ENCODE peak calls at places on chromosomes 11 and 22, in five cellular contexts. One of them, this sample, is unnamed.

GRCh38 chr11:64789331-64790204 is 11.2 kb upstream of the SF1 start:
- DNase-seq in stomach: no peak
- DNase-seq in brain microvascular endothelial cell: no peak
- DNase-seq in lung: no peak
- DNase-seq in uterus: no peak
- DNase-seq in this sample: no peak

GRCh38 chr11:121451178-121451981 is 734 bp upstream of the SORL1 start:
- DNase-seq in brain microvascular endothelial cell: no peak
- DNase-seq in stomach: peak
- DNase-seq in uterus: no peak
- DNase-seq in lung: no peak
- DNase-seq in this sample: no peak

GRCh38 chr11:12693485-12694181 is 19.4 kb downstream of the TEAD1 start:
- DNase-seq in uterus: peak
- DNase-seq in lung: no peak
- DNase-seq in brain microvascular endothelial cell: peak
- DNase-seq in stomach: peak
- DNase-seq in this sample: peak

GRCh38 chr11:20061766-20062165 is 98.5 kb downstream of the DBX1 start:
- DNase-seq in stomach: no peak
- DNase-seq in brain microvascular endothelial cell: no peak
- DNase-seq in lung: no peak
- DNase-seq in uterus: no peak
- DNase-seq in this sample: no peak

GRCh38 chr11:19350093-19350665 is 109.4 kb upstream of the E2F8 start:
- DNase-seq in brain microvascular endothelial cell: no peak
- DNase-seq in lung: no peak
- DNase-seq in stomach: no peak
- DNase-seq in uterus: no peak
- DNase-seq in this sample: no peak

GRCh38 chr22:27750866-27751265 is 50.7 kb downstream of the MN1 start:
- DNase-seq in brain microvascular endothelial cell: no peak
- DNase-seq in uterus: no peak
- DNase-seq in stomach: no peak
- DNase-seq in lung: no peak
- DNase-seq in this sample: no peak

GRCh38 chr11:117822031-117822521 is 2.5 kb downstream of the FXYD2 start:
- DNase-seq in lung: no peak
- DNase-seq in stomach: peak
- DNase-seq in uterus: no peak
- DNase-seq in brain microvascular endothelial cell: no peak
- DNase-seq in this sample: no peak

GRCh38 chr11:44852159-44852707 is 98.5 kb downstream of the TP53I11 start:
- DNase-seq in stomach: no peak
- DNase-seq in lung: no peak
- DNase-seq in brain microvascular endothelial cell: no peak
- DNase-seq in uterus: no peak
- DNase-seq in this sample: no peak

GRCh38 chr22:47837703-47838102 is 1075.3 kb downstream of the TBC1D22A start:
- DNase-seq in uterus: no peak
- DNase-seq in brain microvascular endothelial cell: no peak
- DNase-seq in stomach: no peak
- DNase-seq in lung: no peak
- DNase-seq in this sample: peak

GRCh38 chr11:59778122-59778521 is 22.9 kb downstream of the STX3 start:
- DNase-seq in stomach: peak
- DNase-seq in brain microvascular endothelial cell: no peak
- DNase-seq in lung: no peak
- DNase-seq in uterus: no peak
- DNase-seq in this sample: no peak

GRCh38 chr22:37105154-37105553 is 4.4 kb downstream of the TMPRSS6 start:
- DNase-seq in stomach: no peak
- DNase-seq in lung: no peak
- DNase-seq in brain microvascular endothelial cell: no peak
- DNase-seq in uterus: no peak
- DNase-seq in this sample: no peak

GRCh38 chr11:18650859-18651557 is 16.9 kb upstream of the SPTY2D1 start:
- DNase-seq in uterus: no peak
- DNase-seq in stomach: peak
- DNase-seq in lung: peak
- DNase-seq in brain microvascular endothelial cell: peak
- DNase-seq in this sample: peak

GRCh38 chr11:64858467-64859401 is 14.3 kb upstream of the CDC42BPG start:
- DNase-seq in stomach: peak
- DNase-seq in brain microvascular endothelial cell: no peak
- DNase-seq in uterus: no peak
- DNase-seq in lung: no peak
- DNase-seq in this sample: peak

GRCh38 chr11:100562102-100562501 is 125.0 kb upstream of the ARHGAP42 start:
- DNase-seq in lung: no peak
- DNase-seq in uterus: peak
- DNase-seq in brain microvascular endothelial cell: peak
- DNase-seq in stomach: no peak
- DNase-seq in this sample: no peak

GRCh38 chr11:32809313-32809712 is 14.9 kb upstream of the CCDC73 start:
- DNase-seq in brain microvascular endothelial cell: peak
- DNase-seq in stomach: peak
- DNase-seq in lung: peak
- DNase-seq in uterus: peak
- DNase-seq in this sample: peak

GRCh38 chr11:110000045-110000502 is 93.1 kb upstream of the ZC3H12C start:
- DNase-seq in lung: no peak
- DNase-seq in stomach: no peak
- DNase-seq in uterus: no peak
- DNase-seq in brain microvascular endothelial cell: peak
- DNase-seq in this sample: no peak

GRCh38 chr22:46971141-46971775 is 208.8 kb downstream of the TBC1D22A start:
- DNase-seq in brain microvascular endothelial cell: peak
- DNase-seq in stomach: no peak
- DNase-seq in uterus: no peak
- DNase-seq in lung: no peak
- DNase-seq in this sample: no peak

GRCh38 chr11:44199816-44200215 is 104.3 kb downstream of the EXT2 start:
- DNase-seq in lung: no peak
- DNase-seq in brain microvascular endothelial cell: no peak
- DNase-seq in stomach: no peak
- DNase-seq in uterus: no peak
- DNase-seq in this sample: no peak

DNA sequence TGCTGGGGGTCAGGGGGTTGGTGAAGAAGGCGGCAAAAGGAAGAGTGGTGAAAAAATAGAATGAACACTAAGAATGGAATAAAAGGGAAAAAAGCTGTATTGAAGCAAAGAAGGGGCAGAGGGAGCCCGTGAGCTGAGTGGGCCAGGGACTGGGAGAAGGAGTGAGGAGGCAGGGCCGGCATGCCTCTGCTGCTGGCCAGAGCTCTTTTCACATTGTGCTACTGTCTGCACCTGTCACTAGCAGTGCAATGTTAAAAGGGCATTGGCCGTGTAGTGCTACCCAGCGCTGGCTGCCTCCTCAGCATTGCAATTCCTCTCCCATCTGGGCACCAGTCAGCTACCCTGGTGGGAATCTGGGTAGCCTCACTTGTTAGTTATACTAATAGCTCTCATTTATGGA is 8.7 kb downstream of the YPEL4 start:
- DNase-seq in stomach: no peak
- DNase-seq in lung: no peak
- DNase-seq in brain microvascular endothelial cell: peak
- DNase-seq in uterus: no peak
- DNase-seq in this sample: no peak
- H3K4me3 ChIP-seq in stomach: no peak
- H3K4me3 ChIP-seq in lung: no peak
- H3K4me3 ChIP-seq in brain microvascular endothelial cell: no peak
- H3K4me3 ChIP-seq in uterus: no peak
- H3K4me3 ChIP-seq in this sample: no peak

DNA sequence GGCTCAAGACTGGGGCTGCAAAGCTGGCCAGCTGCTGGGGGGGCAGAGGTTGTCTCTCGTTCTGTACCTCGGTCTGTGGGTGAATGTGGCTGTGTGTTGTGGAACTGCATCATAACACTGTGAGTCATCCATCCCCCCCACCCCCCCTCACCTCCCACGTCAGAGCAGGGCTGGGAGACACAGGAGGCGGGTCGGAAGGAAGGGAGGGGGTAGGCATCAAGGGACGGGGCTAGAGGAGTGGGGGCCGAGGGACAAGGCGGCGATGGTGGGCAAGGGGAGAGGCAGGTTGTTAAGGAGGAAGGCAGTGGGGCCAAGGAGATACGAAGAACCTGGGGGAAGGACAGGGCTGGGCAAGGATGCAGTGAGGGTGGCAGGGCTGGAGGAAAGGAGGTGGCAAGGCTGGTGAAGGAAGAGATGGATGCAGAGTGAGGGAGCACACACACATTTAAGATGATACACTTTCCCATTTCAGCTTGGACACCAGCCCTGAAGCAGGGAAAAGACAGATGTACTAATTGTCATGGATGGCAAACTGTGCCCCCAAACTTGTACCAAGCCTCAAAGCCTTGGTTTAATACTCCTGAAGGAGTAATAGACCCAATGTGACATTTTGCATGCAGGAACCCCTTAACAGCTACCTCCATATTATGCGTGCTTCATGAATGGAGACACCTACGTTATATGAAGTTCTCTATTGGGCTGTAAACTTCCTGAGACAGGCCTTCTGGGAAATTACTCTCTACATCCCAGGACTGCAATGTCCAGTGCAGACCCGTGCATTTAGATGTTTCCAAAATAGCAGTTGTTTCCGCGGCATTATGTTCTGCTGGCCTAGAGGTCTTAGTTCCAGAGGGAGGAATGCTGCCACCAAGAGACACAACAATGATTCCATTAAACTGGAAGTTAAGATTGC is at the start of gene YPEL4:
- DNase-seq in brain microvascular endothelial cell: peak
- DNase-seq in lung: no peak
- DNase-seq in uterus: peak
- DNase-seq in stomach: no peak
- DNase-seq in this sample: no peak
- H3K4me3 ChIP-seq in brain microvascular endothelial cell: peak
- H3K4me3 ChIP-seq in lung: no peak
- H3K4me3 ChIP-seq in uterus: peak
- H3K4me3 ChIP-seq in stomach: peak
- H3K4me3 ChIP-seq in this sample: no peak

DNA sequence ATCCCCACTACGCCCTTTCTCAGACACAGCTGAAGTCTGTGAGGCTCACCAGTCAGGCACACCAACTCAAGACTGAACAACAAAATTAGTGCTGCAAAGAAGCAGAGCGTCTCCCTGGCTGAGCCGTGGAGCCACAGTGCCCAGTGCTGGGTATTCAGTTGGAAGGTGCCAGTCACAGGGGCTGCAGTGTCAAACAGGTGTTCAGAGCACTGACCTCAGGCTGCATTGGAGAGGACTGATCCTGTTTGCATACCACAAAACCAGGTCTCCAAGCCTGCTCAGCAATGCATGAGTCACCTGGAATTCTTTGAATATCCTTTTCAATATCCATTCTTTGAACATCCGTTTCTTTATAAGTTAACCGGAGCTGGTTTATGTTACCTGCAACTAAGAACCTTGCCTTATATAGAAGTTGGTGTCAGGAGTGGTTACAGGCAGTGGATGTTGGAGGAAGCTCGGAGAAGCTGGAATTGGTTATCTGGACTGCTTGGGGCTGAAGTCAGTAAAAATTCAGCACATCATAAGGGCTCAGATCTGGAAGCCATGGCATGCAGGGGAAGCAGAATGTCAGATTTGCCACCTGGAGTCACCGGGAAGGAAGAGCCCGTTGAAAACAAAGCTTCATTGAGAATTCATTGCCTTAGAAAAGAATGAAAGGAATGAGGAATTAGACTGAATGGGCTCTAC is 30.3 kb downstream of the PDGFB start:
- DNase-seq in lung: no peak
- DNase-seq in uterus: peak
- DNase-seq in stomach: no peak
- DNase-seq in brain microvascular endothelial cell: no peak
- DNase-seq in this sample: no peak
- H3K4me3 ChIP-seq in lung: no peak
- H3K4me3 ChIP-seq in uterus: no peak
- H3K4me3 ChIP-seq in stomach: no peak
- H3K4me3 ChIP-seq in brain microvascular endothelial cell: no peak
- H3K4me3 ChIP-seq in this sample: no peak

DNA sequence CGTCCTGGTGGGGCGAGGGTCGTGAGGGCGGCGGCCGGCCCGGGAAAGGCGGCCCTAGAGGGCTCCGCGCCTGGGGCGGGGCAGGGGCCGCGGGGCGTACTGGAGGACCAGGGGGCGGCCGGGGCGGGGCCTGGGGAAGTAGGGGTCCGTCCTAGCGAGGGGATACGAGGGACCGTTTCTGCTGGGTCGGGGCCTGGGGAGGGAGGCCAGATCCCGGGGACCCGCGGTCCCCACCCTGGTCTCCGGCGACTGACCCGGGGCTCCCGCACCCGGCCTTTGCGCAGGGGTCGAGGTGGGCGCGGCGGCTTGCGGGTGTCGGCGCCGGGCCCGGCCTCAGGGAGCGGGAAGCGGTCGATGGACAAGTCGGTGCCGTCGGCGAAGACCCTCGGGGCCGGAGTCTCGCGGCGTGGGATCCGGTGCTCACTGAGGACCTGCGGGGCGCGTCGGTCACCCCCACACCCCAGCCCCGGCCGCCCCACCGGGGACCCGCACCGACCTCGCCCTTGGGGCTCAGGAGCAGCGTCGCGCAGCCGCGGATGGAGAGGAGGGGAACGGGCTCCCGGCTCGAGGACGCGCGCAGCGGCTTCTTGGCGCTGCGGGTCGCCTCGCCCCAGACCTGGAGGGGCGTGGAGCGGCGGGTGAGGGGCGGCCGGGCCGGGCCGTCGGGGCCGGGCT is 4.9 kb downstream of the LMNTD2 start:
- DNase-seq in uterus: no peak
- DNase-seq in lung: no peak
- DNase-seq in stomach: no peak
- DNase-seq in brain microvascular endothelial cell: no peak
- DNase-seq in this sample: no peak
- H3K4me3 ChIP-seq in uterus: no peak
- H3K4me3 ChIP-seq in lung: peak
- H3K4me3 ChIP-seq in stomach: peak
- H3K4me3 ChIP-seq in brain microvascular endothelial cell: no peak
- H3K4me3 ChIP-seq in this sample: peak

DNA sequence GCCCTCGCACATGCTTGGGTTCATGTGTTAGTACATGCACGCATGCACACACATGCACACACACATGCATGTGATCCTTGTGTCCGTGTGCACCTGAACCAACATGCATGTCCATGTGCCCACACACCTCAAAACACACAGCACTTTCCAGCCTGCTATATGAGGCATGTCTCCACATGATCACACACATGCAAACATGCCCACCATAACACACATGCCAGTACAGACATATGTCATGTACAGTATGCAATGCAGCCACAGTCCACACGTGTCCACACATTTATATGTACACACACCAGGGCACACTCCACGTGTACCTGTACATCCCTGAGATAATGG is 40.8 kb downstream of the RNF141 start:
- DNase-seq in lung: no peak
- DNase-seq in uterus: no peak
- DNase-seq in brain microvascular endothelial cell: no peak
- DNase-seq in stomach: no peak
- DNase-seq in this sample: no peak
- H3K4me3 ChIP-seq in lung: no peak
- H3K4me3 ChIP-seq in uterus: no peak
- H3K4me3 ChIP-seq in brain microvascular endothelial cell: no peak
- H3K4me3 ChIP-seq in stomach: no peak
- H3K4me3 ChIP-seq in this sample: no peak

GRCh38 chr11:2587976-2588748 is 111.6 kb downstream of the KCNQ1OT1 start:
- DNase-seq in stomach: peak
- DNase-seq in uterus: no peak
- DNase-seq in lung: no peak
- DNase-seq in brain microvascular endothelial cell: no peak
- DNase-seq in this sample: no peak
- H3K4me3 ChIP-seq in stomach: no peak
- H3K4me3 ChIP-seq in uterus: no peak
- H3K4me3 ChIP-seq in lung: no peak
- H3K4me3 ChIP-seq in brain microvascular endothelial cell: no peak
- H3K4me3 ChIP-seq in this sample: no peak